ENCODE peak calls at places on chromosome 20, in six cellular contexts. Y is ascending aorta; R is T follicular helper cell; D is stimulated activated CD4-positive, alpha-beta T cell treated with anti-CD3 and anti-CD28 coated beads, Interleukin-2, amount 100 ng/mL, for 48 hours; H is GM20000; Z is left ventricle myocardium superior. V is an unnamed sample.

GRCh38 chr20:62749851-62750445 is 41.3 kb downstream of the NTSR1 start:
- DNase-seq in Y (no peak), H (no peak), R (no peak), D (no peak), Z (peak; percentile 6), V (no peak)

GRCh38 chr20:13322621-13323020 is 101.5 kb downstream of the ISM1 start:
- DNase-seq in Z (no peak), R (no peak), H (no peak), D (no peak), Y (no peak), V (no peak)

GRCh38 chr20:48574383-48574782 is 253.4 kb downstream of the PREX1 start:
- DNase-seq in Y (no peak), H (no peak), Z (no peak), R (no peak), D (no peak), V (no peak)

GRCh38 chr20:29086938-29087337 is 2170.5 kb upstream of the DEFB115 start:
- DNase-seq in Z (no peak), D (no peak), R (no peak), Y (no peak), H (no peak), V (no peak)

GRCh38 chr20:58666702-58667101 is 15.6 kb downstream of the STX16 start:
- DNase-seq in Y (no peak), D (no peak), Z (no peak), R (no peak), H (no peak), V (no peak)

GRCh38 chr20:57611605-57612311 is 8.5 kb downstream of the ZBP1 start:
- DNase-seq in R (no peak), D (no peak), Y (no peak), H (no peak), Z (peak; percentile 59), V (no peak)

GRCh38 chr20:55166063-55166462 is 690.7 kb downstream of the DOK5 start:
- DNase-seq in D (no peak), H (no peak), R (no peak), Y (no peak), Z (no peak), V (no peak)

GRCh38 chr20:42313704-42314103 is 695.5 kb upstream of the CHD6 start:
- DNase-seq in Z (no peak), H (no peak), D (no peak), Y (no peak), R (no peak), V (no peak)

GRCh38 chr20:63124092-63124781 is 91.7 kb downstream of the YTHDF1 start:
- DNase-seq in H (no peak), D (no peak), Y (no peak), R (no peak), Z (no peak), V (peak; percentile 17)

GRCh38 chr20:46268131-46268611 is 40.1 kb downstream of the CDH22 start:
- DNase-seq in Y (no peak), H (no peak), D (no peak), Z (no peak), R (no peak), V (no peak)

GRCh38 chr20:54148947-54149764 is 24.6 kb downstream of the CYP24A1 start:
- DNase-seq in D (no peak), R (no peak), Y (no peak), Z (no peak), H (no peak), V (no peak)

GRCh38 chr20:35578469-35578868 is 36.6 kb downstream of the ERGIC3 start:
- DNase-seq in Z (no peak), Y (no peak), R (no peak), D (no peak), H (no peak), V (no peak)

GRCh38 chr20:64102647-64103354 is 4.6 kb downstream of the NPBWR2 start:
- DNase-seq in D (no peak), Z (peak; percentile 42), R (no peak), Y (no peak), H (no peak), V (peak; percentile 27)

GRCh38 chr20:32830437-32830836 is 10.7 kb downstream of the MAPRE1 start:
- DNase-seq in Y (no peak), D (no peak), H (no peak), Z (no peak), R (no peak), V (no peak)

GRCh38 chr20:14536738-14537137 is 199.3 kb upstream of the FLRT3 start:
- DNase-seq in Y (no peak), Z (no peak), H (no peak), R (no peak), D (no peak), V (no peak)

GRCh38 chr20:63701329-63702035 is 5.0 kb downstream of the TNFRSF6B start:
- DNase-seq in Y (no peak), H (no peak), Z (peak; percentile 29), D (no peak), R (no peak), V (peak; percentile 20)

GRCh38 chr20:62739581-62740285 is 31.1 kb downstream of the NTSR1 start:
- DNase-seq in R (peak; percentile 21), Y (no peak), Z (peak; percentile 59), H (no peak), D (no peak), V (peak; percentile 41)

GRCh38 chr20:15555913-15556312 is 1017.3 kb downstream of the KIF16B start:
- DNase-seq in D (no peak), R (no peak), Z (no peak), H (no peak), Y (no peak), V (no peak)

GRCh38 chr20:11902264-11902663 is 15.4 kb upstream of the BTBD3 start:
- DNase-seq in Z (no peak), R (no peak), Y (no peak), D (no peak), H (no peak), V (no peak)

GRCh38 chr20:63846938-63847373 is 14.3 kb upstream of the ABHD16B start:
- DNase-seq in Z (no peak), R (no peak), Y (no peak), D (no peak), H (no peak), V (no peak)

GRCh38 chr20:2889209-2889608 is 15.9 kb downstream of the PTPRA start:
- DNase-seq in H (no peak), Y (no peak), D (no peak), Z (no peak), R (no peak), V (no peak)

GRCh38 chr20:45341939-45342862 is 6.0 kb downstream of the SDC4 start:
- DNase-seq in H (no peak), Z (peak; percentile 82), R (no peak), D (no peak), Y (peak; percentile 69), V (peak; percentile 73)

GRCh38 chr20:35009665-35010328 is 54.1 kb downstream of the MYH7B start:
- DNase-seq in D (no peak), R (no peak), Y (no peak), H (no peak), Z (peak; percentile 24), V (peak; percentile 13)

GRCh38 chr20:49276895-49277785 is 717 bp downstream of the ZNFX1 start:
- DNase-seq in H (peak; percentile 41), D (peak; percentile 63), R (peak; percentile 16), Z (peak; percentile 53), Y (no peak), V (peak; percentile 46)

GRCh38 chr20:10842116-10842515 is 168.3 kb upstream of the JAG1 start:
- DNase-seq in Y (no peak), H (no peak), Z (no peak), R (no peak), D (no peak), V (no peak)

GRCh38 chr20:24586523-24586840 is 117.1 kb downstream of the SYNDIG1 start:
- DNase-seq in R (no peak), H (no peak), Z (no peak), D (no peak), Y (no peak), V (no peak)